ENCODE peak calls at places on chromosomes 3 and 15, in four cellular contexts. One of them, this sample, is unnamed.

GRCh38 chr3:32954506-32954905 is 3.1 kb downstream of the CCR4 start:
- DNase-seq in GM12878: no peak
- DNase-seq in K562: no peak
- DNase-seq in H1: no peak
- DNase-seq in this sample: no peak

GRCh38 chr3:4517095-4517494 is 23.9 kb downstream of the ITPR1 start:
- DNase-seq in GM12878: no peak
- DNase-seq in K562: no peak
- DNase-seq in H1: no peak
- DNase-seq in this sample: no peak

GRCh38 chr3:82891028-82891427 is 1129.6 kb upstream of the GBE1 start:
- DNase-seq in GM12878: no peak
- DNase-seq in K562: no peak
- DNase-seq in H1: no peak
- DNase-seq in this sample: no peak

GRCh38 chr3:113278599-113278955 is 67.2 kb downstream of the BOC start:
- DNase-seq in GM12878: no peak
- DNase-seq in K562: no peak
- DNase-seq in H1: no peak
- DNase-seq in this sample: no peak

GRCh38 chr3:190458040-190458439 is 8.3 kb upstream of the TMEM207 start:
- DNase-seq in GM12878: no peak
- DNase-seq in K562: no peak
- DNase-seq in H1: no peak
- DNase-seq in this sample: no peak

GRCh38 chr15:23687143-23687470 is at the start of gene NDN:
- DNase-seq in GM12878: no peak
- DNase-seq in K562: peak; percentile 68
- DNase-seq in H1: peak; percentile 70
- DNase-seq in this sample: no peak

GRCh38 chr15:40743921-40744809 is 10.9 kb downstream of the RMDN3 start:
- DNase-seq in GM12878: no peak
- DNase-seq in K562: no peak
- DNase-seq in H1: no peak
- DNase-seq in this sample: peak; percentile 79

GRCh38 chr15:29035571-29036285 is 150.0 kb downstream of the APBA2 start:
- DNase-seq in GM12878: no peak
- DNase-seq in K562: no peak
- DNase-seq in H1: no peak
- DNase-seq in this sample: no peak

GRCh38 chr3:123385981-123386380 is 62.9 kb downstream of the ADCY5 start:
- DNase-seq in GM12878: no peak
- DNase-seq in K562: no peak
- DNase-seq in H1: no peak
- DNase-seq in this sample: no peak

GRCh38 chr3:195815169-195815771 is 3.5 kb upstream of the MUC4 start:
- DNase-seq in GM12878: no peak
- DNase-seq in K562: no peak
- DNase-seq in H1: no peak
- DNase-seq in this sample: no peak

GRCh38 chr3:36992806-36993325 is at the start of gene EPM2AIP1:
- DNase-seq in GM12878: no peak
- DNase-seq in K562: peak; percentile 100
- DNase-seq in H1: peak; percentile 85
- DNase-seq in this sample: no peak

GRCh38 chr3:129398803-129399144 is 29.7 kb downstream of the EFCAB12 start:
- DNase-seq in GM12878: no peak
- DNase-seq in K562: peak; percentile 26
- DNase-seq in H1: no peak
- DNase-seq in this sample: no peak

GRCh38 chr15:99306694-99307338 is 55.5 kb downstream of the LRRC28 start:
- DNase-seq in GM12878: no peak
- DNase-seq in K562: no peak
- DNase-seq in H1: no peak
- DNase-seq in this sample: no peak

GRCh38 chr3:63492464-63492863 is 160.0 kb upstream of the SNTN start:
- DNase-seq in GM12878: no peak
- DNase-seq in K562: no peak
- DNase-seq in H1: no peak
- DNase-seq in this sample: no peak

GRCh38 chr3:131232711-131233267 is 148.8 kb upstream of the NUDT16 start:
- DNase-seq in GM12878: no peak
- DNase-seq in K562: no peak
- DNase-seq in H1: no peak
- DNase-seq in this sample: no peak

GRCh38 chr3:177523991-177524438 is 326.7 kb upstream of the TBL1XR1 start:
- DNase-seq in GM12878: no peak
- DNase-seq in K562: no peak
- DNase-seq in H1: no peak
- DNase-seq in this sample: no peak

GRCh38 chr3:142888099-142888483 is 792 bp downstream of the PCOLCE2 start:
- DNase-seq in GM12878: no peak
- DNase-seq in K562: peak; percentile 20
- DNase-seq in H1: no peak
- DNase-seq in this sample: peak; percentile 16

GRCh38 chr3:72161870-72162617 is 377.1 kb upstream of the PROK2 start:
- DNase-seq in GM12878: no peak
- DNase-seq in K562: no peak
- DNase-seq in H1: no peak
- DNase-seq in this sample: no peak

GRCh38 chr3:108150200-108150599 is 59.4 kb upstream of the CD47 start:
- DNase-seq in GM12878: no peak
- DNase-seq in K562: no peak
- DNase-seq in H1: no peak
- DNase-seq in this sample: no peak

GRCh38 chr15:41603941-41604660 is 45.1 kb downstream of the TYRO3 start:
- DNase-seq in GM12878: no peak
- DNase-seq in K562: peak; percentile 65
- DNase-seq in H1: peak; percentile 82
- DNase-seq in this sample: peak; percentile 45

DNA sequence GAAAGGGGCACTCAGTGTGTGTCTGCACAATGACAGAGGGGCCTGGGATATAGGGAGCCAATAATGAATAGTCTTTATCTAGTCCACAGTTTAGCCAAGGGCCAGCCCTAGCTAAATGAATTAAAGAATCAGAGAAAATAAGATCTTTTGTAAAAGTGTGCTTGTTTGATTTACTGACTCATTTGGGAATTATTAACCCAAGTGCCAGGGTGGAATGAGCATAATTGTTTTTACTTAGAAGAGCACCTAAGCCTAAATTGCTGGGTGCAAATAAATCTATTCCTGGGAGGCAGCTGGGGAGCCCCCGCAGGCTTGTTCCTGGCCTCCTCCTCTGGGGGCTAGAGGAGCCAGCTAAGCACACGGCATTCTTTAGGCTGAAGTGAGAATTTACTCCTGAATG is 405.2 kb upstream of the SUCLG2 start:
- DNase-seq in GM12878: no peak
- DNase-seq in K562: no peak
- DNase-seq in H1: no peak
- DNase-seq in this sample: no peak
- H3K27ac ChIP-seq in GM12878: no peak overlapping the region
- H3K27ac ChIP-seq in K562: no peak overlapping the region
- H3K27ac ChIP-seq in H1: no peak overlapping the region
- H3K27ac ChIP-seq in this sample: no peak overlapping the region

GRCh38 chr3:14142567-14143270 is 17.9 kb downstream of the TMEM43 start:
- DNase-seq in GM12878: no peak
- DNase-seq in K562: no peak
- DNase-seq in H1: no peak
- DNase-seq in this sample: no peak
- TF ChIP-seq GABPA in GM12878: no peak
- TF ChIP-seq GABPA in K562: no peak
- TF ChIP-seq GABPA in H1: no peak
- TF ChIP-seq GABPA in this sample: no peak

DNA sequence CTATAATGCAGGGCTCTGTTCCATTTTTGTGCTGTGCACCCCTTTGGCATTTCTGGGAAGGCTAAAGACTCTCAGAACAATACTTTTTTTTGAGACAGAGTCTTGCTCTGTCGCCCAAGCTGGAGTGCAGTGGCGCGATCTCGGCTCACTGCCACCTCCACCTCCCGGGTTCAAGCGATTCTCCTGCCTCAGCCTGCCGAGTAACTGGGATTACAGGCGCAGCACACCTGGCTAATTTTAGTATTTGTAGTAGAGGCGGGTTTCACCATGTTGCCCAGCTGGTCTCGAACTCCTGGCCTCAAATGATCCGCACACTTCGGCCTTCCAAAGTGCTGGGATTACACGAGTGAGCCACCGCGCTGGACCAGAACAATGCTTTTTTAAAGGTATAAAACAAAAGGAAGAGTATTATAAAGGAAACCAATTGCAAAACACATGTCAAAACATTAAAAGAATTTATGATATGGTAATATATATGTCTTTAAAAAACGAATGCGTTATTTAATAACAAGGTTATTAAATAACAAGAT is 999 bp downstream of the SQOR start:
- DNase-seq in GM12878: no peak
- DNase-seq in K562: no peak
- DNase-seq in H1: no peak
- DNase-seq in this sample: no peak
- H3K27ac ChIP-seq in GM12878: peak overlapping the region; percentile 74
- H3K27ac ChIP-seq in K562: no peak overlapping the region
- H3K27ac ChIP-seq in H1: no peak overlapping the region
- H3K27ac ChIP-seq in this sample: peak overlapping the region; percentile 81

DNA sequence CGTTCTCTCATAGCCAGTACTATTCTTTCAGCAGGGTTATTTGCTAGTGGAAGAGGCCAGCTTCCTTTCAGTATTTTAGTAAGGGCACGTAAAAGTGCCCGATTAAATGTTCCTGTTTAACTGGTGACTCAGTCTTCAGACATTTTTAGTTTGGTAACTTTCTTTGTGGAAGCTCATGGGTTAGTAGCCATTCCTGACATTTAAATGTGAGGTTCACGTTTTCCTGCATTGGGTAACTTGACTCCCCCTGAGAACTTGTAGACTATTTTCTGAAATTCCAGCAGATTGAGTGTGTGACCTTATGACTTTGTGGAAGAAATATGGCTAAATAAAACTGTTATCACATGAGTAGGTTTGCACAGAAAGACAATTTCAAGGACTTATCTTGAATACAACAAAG is 16.9 kb downstream of the ABHD2 start:
- DNase-seq in GM12878: no peak
- DNase-seq in K562: no peak
- DNase-seq in H1: no peak
- DNase-seq in this sample: no peak
- TF ChIP-seq GABPA in GM12878: no peak
- TF ChIP-seq GABPA in K562: no peak
- TF ChIP-seq GABPA in H1: no peak
- TF ChIP-seq GABPA in this sample: no peak

DNA sequence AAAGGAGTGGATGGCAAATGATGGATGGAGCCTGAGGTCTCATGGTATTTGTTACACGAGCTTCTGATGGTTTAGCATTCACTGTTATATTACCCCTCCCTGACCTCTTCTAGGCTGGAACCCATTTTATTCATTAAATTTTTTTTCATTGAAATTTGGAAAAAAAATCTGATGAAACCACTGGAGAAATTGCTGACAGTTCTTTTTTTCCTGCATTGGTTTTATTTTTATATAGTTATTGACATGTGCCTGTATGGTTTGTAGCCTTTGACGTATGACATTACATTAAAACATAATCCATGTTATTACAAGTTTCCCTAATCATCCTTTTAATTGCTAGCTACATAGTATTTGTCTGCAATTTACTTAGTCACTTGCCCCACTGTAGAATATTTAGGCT is 81.8 kb downstream of the CLDN11 start:
- DNase-seq in GM12878: no peak
- DNase-seq in K562: no peak
- DNase-seq in H1: no peak
- DNase-seq in this sample: no peak
- H3K27ac ChIP-seq in GM12878: no peak overlapping the region
- H3K27ac ChIP-seq in K562: no peak overlapping the region
- H3K27ac ChIP-seq in H1: no peak overlapping the region
- H3K27ac ChIP-seq in this sample: no peak overlapping the region

DNA sequence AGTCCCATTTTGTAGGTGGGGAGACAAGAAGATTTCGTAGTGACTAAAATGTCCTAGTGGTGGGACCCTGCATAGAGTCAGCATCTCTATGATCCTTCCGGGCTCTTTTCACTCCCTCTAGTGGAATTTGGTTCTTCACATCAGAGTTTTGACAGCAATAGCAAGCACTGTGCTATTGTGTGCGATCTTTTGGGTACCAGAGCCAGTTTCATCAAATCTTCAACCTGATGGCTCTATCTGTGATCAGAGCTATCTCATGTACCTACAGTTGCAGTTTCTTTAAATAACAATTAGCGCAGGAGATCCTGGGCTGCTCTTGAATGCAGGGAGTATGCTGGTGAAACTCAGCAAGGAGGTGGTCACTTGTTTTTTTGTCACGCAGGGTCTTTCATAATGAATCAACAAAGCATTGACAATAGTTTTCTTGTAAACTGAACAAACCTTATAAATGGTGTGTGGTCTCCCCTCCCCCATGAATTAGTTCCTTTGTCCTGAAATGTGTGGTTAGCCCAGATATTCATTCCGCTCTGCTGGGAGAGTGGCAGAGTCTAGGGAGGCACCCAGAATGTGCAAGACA is 257.2 kb upstream of the SOX2 start:
- DNase-seq in GM12878: no peak
- DNase-seq in K562: no peak
- DNase-seq in H1: no peak
- DNase-seq in this sample: no peak
- TF ChIP-seq GABPA in GM12878: no peak
- TF ChIP-seq GABPA in K562: no peak
- TF ChIP-seq GABPA in H1: no peak
- TF ChIP-seq GABPA in this sample: no peak

DNA sequence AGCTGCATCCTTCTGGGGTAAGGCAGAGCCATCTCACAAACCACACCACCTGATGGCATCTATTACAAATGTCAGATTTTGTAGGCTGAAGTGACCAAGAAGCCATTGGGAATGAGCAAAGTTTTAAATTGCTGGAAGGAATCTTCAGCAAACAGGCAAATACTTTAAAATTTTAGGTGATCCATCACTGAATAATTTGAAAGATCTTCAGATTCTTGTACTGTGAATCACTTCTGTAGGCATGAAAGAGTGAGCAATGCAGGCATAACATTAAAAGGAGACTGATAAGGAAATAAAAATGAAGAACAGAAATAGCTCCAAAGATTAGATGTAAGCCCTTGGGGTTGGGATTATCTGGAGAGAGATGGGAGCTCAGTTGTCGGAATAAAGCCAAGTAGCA is 36.0 kb upstream of the ALDH1L1 start:
- DNase-seq in GM12878: no peak
- DNase-seq in K562: no peak
- DNase-seq in H1: no peak
- DNase-seq in this sample: no peak
- H3K27ac ChIP-seq in GM12878: no peak overlapping the region
- H3K27ac ChIP-seq in K562: no peak overlapping the region
- H3K27ac ChIP-seq in H1: no peak overlapping the region
- H3K27ac ChIP-seq in this sample: no peak overlapping the region

GRCh38 chr3:194134231-194134756 is 1.7 kb upstream of the HES1 start:
- DNase-seq in GM12878: no peak
- DNase-seq in K562: no peak
- DNase-seq in H1: peak; percentile 72
- DNase-seq in this sample: peak; percentile 52
- TF ChIP-seq GABPA in GM12878: no peak
- TF ChIP-seq GABPA in K562: no peak
- TF ChIP-seq GABPA in H1: no peak
- TF ChIP-seq GABPA in this sample: no peak

This sample was measured in HL-60.